ENCODE peak calls at places on chromosomes 7 and 10, in four cellular contexts. M is IMR-90, T is EH, N is H7. Z is an unnamed sample.

GRCh38 chr7:100380180-100380579 is 6.9 kb downstream of the PILRA start:
- DNase-seq in T (no peak), M (no peak), N (no peak), Z (no peak)

GRCh38 chr7:12729112-12729511 is 41.7 kb downstream of the ARL4A start:
- DNase-seq in N (peak), M (peak), T (peak), Z (peak)

GRCh38 chr7:106775552-106775936 is 89.5 kb upstream of the PIK3CG start:
- DNase-seq in N (no peak), T (peak), M (peak), Z (no peak)

GRCh38 chr7:47651355-47652317 is 69.7 kb upstream of the TNS3 start:
- DNase-seq in M (peak), T (peak), N (no peak), Z (no peak)

GRCh38 chr10:73141603-73142002 is 26.2 kb downstream of the ECD start:
- DNase-seq in T (no peak), N (no peak), M (no peak), Z (no peak)

GRCh38 chr10:129658673-129659072 is 191.6 kb downstream of the MGMT start:
- DNase-seq in N (peak), M (no peak), T (no peak), Z (peak)

GRCh38 chr7:21767300-21767900 is 178.3 kb downstream of the CDCA7L start:
- DNase-seq in M (peak), N (peak), T (peak), Z (peak)

GRCh38 chr10:74297389-74298080 is 146.5 kb downstream of the ADK start:
- DNase-seq in M (no peak), N (no peak), T (peak), Z (no peak)

GRCh38 chr7:73701357-73701995 is 18.0 kb downstream of the STX1A start:
- DNase-seq in M (peak), T (peak), N (peak), Z (peak)